ENCODE peak calls at places on chromosomes 11 and 22, in nine cellular contexts. G is SW480; N is stimulated activated CD4-positive, alpha-beta T cell treated with anti-CD3 and anti-CD28 coated beads, Interleukin-2, amount 100 ng/mL, for 24 hours; P is GM03348; I is AG08396; H is NCI-H187; D is thoracic aorta; S is A172; A is iPS DF 19.7. R is an unnamed sample.

GRCh38 chr11:18225906-18226305 is 10.7 kb downstream of the SAA4 start:
- DNase-seq in G (no peak), N (no peak), P (no peak), I (no peak), H (no peak), D (no peak), S (no peak), A (no peak), R (no peak)

GRCh38 chr11:69484427-69485259 is 3.2 kb downstream of the LINC01488 start:
- DNase-seq in G (no peak), N (no peak), P (no peak), I (no peak), H (no peak), D (no peak), S (no peak), A (no peak), R (no peak)

GRCh38 chr11:121040614-121041002 is 16.7 kb downstream of the TBCEL start:
- DNase-seq in G (no peak), N (no peak), P (no peak), I (no peak), H (no peak), D (no peak), S (no peak), A (no peak), R (no peak)

GRCh38 chr11:1335264-1335810 is 25.9 kb upstream of the TOLLIP start:
- DNase-seq in G (no peak), N (no peak), P (no peak), I (no peak), H (no peak), D (no peak), S (no peak), A (no peak), R (no peak)

GRCh38 chr22:22342697-22343602 is 98.4 kb downstream of the VPREB1 start:
- DNase-seq in G (peak), N (peak), P (peak), I (peak), H (peak), D (no peak), S (peak), A (peak), R (peak)

GRCh38 chr11:43316451-43316850 is 4.7 kb downstream of the API5 start:
- DNase-seq in G (peak), N (no peak), P (peak), I (peak), H (no peak), D (no peak), S (peak), A (no peak), R (peak)

GRCh38 chr11:112864715-112865114 is 96.5 kb upstream of the NCAM1 start:
- DNase-seq in G (no peak), N (no peak), P (no peak), I (no peak), H (no peak), D (no peak), S (no peak), A (no peak), R (no peak)

GRCh38 chr11:10600570-10601248 is 32.2 kb upstream of the LYVE1 start:
- DNase-seq in G (no peak), N (no peak), P (no peak), I (no peak), H (no peak), D (no peak), S (no peak), A (no peak), R (no peak)

GRCh38 chr11:20030472-20030871 is 129.8 kb downstream of the DBX1 start:
- DNase-seq in G (no peak), N (no peak), P (no peak), I (no peak), H (no peak), D (no peak), S (no peak), A (no peak), R (no peak)

GRCh38 chr22:50145741-50146439 is 24.6 kb upstream of the PANX2 start:
- DNase-seq in G (no peak), N (no peak), P (no peak), I (peak), H (no peak), D (no peak), S (no peak), A (no peak), R (no peak)

GRCh38 chr11:126669416-126669815 is 313.9 kb downstream of the ST3GAL4 start:
- DNase-seq in G (no peak), N (no peak), P (peak), I (peak), H (no peak), D (no peak), S (no peak), A (no peak), R (no peak)

GRCh38 chr22:39463931-39464390 is 7.1 kb downstream of the MGAT3 start:
- DNase-seq in G (no peak), N (no peak), P (peak), I (peak), H (no peak), D (no peak), S (no peak), A (no peak), R (no peak)

GRCh38 chr11:16312242-16312641 is 44.1 kb downstream of the SOX6 start:
- DNase-seq in G (no peak), N (no peak), P (no peak), I (no peak), H (no peak), D (no peak), S (no peak), A (no peak), R (no peak)

GRCh38 chr11:104665631-104666030 is 232.6 kb downstream of the CASP12 start:
- DNase-seq in G (no peak), N (no peak), P (no peak), I (no peak), H (no peak), D (no peak), S (no peak), A (no peak), R (no peak)

GRCh38 chr11:76783294-76783900 is at the start of gene TSKU:
- DNase-seq in G (no peak), N (peak), P (no peak), I (peak), H (no peak), D (no peak), S (no peak), A (no peak), R (no peak)

GRCh38 chr22:37166675-37167066 is 17.0 kb upstream of the IL2RB start:
- DNase-seq in G (peak), N (peak), P (peak), I (peak), H (no peak), D (peak), S (peak), A (no peak), R (peak)

GRCh38 chr22:19121631-19122142 is 525 bp downstream of the DGCR2 start:
- DNase-seq in G (peak), N (peak), P (peak), I (peak), H (no peak), D (no peak), S (no peak), A (no peak), R (peak)

GRCh38 chr22:24471570-24471969 is 23.6 kb upstream of the UPB1 start:
- DNase-seq in G (no peak), N (no peak), P (no peak), I (no peak), H (no peak), D (no peak), S (no peak), A (no peak), R (no peak)

GRCh38 chr22:26918236-26918635 is 260.8 kb downstream of the MIAT start:
- DNase-seq in G (no peak), N (no peak), P (no peak), I (no peak), H (no peak), D (no peak), S (peak), A (no peak), R (no peak)

R was measured in stimulated activated naive CD8-positive, alpha-beta T cell treated with anti-CD3 and anti-CD28 coated beads, Interleukin-15, amount 100 ng/mL, for 72 hours.